ENCODE peak calls at places on chromosomes 12 and 14, in six cellular contexts. L is GM23338; Y is A673; I is foreskin keratinocyte; X is endothelial cell of umbilical vein; W is CD4-positive, CD25-positive, alpha-beta regulatory T cell. B is an unnamed sample.

GRCh38 chr12:39866135-39866534 is 239.7 kb downstream of the SLC2A13 start:
- DNase-seq in L (no peak), Y (no peak), I (no peak), X (no peak), W (no peak), B (no peak)

GRCh38 chr14:43161477-43161876 is 1345.6 kb downstream of the FSCB start:
- DNase-seq in L (no peak), Y (no peak), I (no peak), X (no peak), W (no peak), B (no peak)

GRCh38 chr14:36129181-36129580 is 47.3 kb downstream of the PTCSC3 start:
- DNase-seq in L (peak; percentile 68), Y (no peak), I (peak; percentile 60), X (no peak), W (no peak), B (no peak)

GRCh38 chr14:91586451-91586850 is 76.3 kb upstream of the PPP4R3A start:
- DNase-seq in L (no peak), Y (no peak), I (no peak), X (no peak), W (no peak), B (no peak)

GRCh38 chr14:55271572-55272414 is 572 bp downstream of the FBXO34 start:
- DNase-seq in L (peak; percentile 71), Y (peak; percentile 78), I (peak; percentile 56), X (peak; percentile 79), W (peak; percentile 82), B (peak; percentile 88)

GRCh38 chr12:15700595-15700994 is 88.6 kb downstream of the EPS8 start:
- DNase-seq in L (no peak), Y (peak; percentile 72), I (peak; percentile 82), X (peak; percentile 93), W (peak; percentile 84), B (no peak)

GRCh38 chr14:93059917-93060545 is 55.7 kb downstream of the ITPK1 start:
- DNase-seq in L (peak; percentile 58), Y (no peak), I (no peak), X (no peak), W (peak; percentile 38), B (peak; percentile 68)

GRCh38 chr12:4037747-4038312 is 164.6 kb upstream of the PARP11 start:
- DNase-seq in L (peak; percentile 74), Y (peak; percentile 43), I (peak; percentile 40), X (peak; percentile 39), W (no peak), B (no peak)

GRCh38 chr14:104892517-104893434 is 27.7 kb downstream of the CEP170B start:
- DNase-seq in L (no peak), Y (no peak), I (no peak), X (no peak), W (no peak), B (peak; percentile 73)

GRCh38 chr12:124191024-124191359 is 103.9 kb upstream of the RFLNA start:
- DNase-seq in L (peak; percentile 54), Y (peak; percentile 44), I (no peak), X (peak; percentile 9), W (peak; percentile 37), B (no peak)

GRCh38 chr12:70744133-70744532 is 106.9 kb upstream of the PTPRB start:
- DNase-seq in L (no peak), Y (no peak), I (peak; percentile 96), X (no peak), W (no peak), B (no peak)

GRCh38 chr12:11822071-11822818 is 172.8 kb downstream of the ETV6 start:
- DNase-seq in L (no peak), Y (peak; percentile 87), I (peak; percentile 70), X (peak; percentile 84), W (peak; percentile 16), B (no peak)

GRCh38 chr12:132385375-132385774 is 56.0 kb upstream of the GALNT9 start:
- DNase-seq in L (no peak), Y (no peak), I (no peak), X (no peak), W (no peak), B (peak; percentile 26)

GRCh38 chr12:57733928-57734327 is 4.6 kb downstream of the AGAP2 start:
- DNase-seq in L (no peak), Y (no peak), I (no peak), X (no peak), W (no peak), B (no peak)

GRCh38 chr12:73935817-73936216 is 601.8 kb upstream of the ATXN7L3B start:
- DNase-seq in L (peak; percentile 61), Y (peak; percentile 12), I (peak; percentile 23), X (no peak), W (no peak), B (no peak)

GRCh38 chr12:98601924-98602323 is 8.4 kb downstream of the SLC25A3 start:
- DNase-seq in L (no peak), Y (no peak), I (no peak), X (no peak), W (no peak), B (no peak)

GRCh38 chr14:40058916-40059897 is 627.0 kb upstream of the FBXO33 start:
- DNase-seq in L (no peak), Y (no peak), I (no peak), X (no peak), W (no peak), B (no peak)

GRCh38 chr12:57152408-57153038 is 5.1 kb upstream of the LRP1-AS start:
- DNase-seq in L (no peak), Y (no peak), I (peak; percentile 37), X (no peak), W (no peak), B (no peak)

GRCh38 chr12:26124491-26125450 is at the start of gene BHLHE41:
- DNase-seq in L (peak; percentile 93), Y (peak; percentile 39), I (no peak), X (peak; percentile 23), W (no peak), B (peak; percentile 91)

GRCh38 chr12:109968032-109968420 is 28.1 kb downstream of the GIT2 start:
- DNase-seq in L (no peak), Y (no peak), I (no peak), X (no peak), W (peak; percentile 57), B (no peak)

GRCh38 chr12:54002278-54002914 is 2.4 kb downstream of the HOXC9 start:
- DNase-seq in L (no peak), Y (no peak), I (no peak), X (no peak), W (no peak), B (peak; percentile 72)

GRCh38 chr12:124172646-124173045 is 122.2 kb upstream of the RFLNA start:
- DNase-seq in L (no peak), Y (no peak), I (peak; percentile 85), X (no peak), W (no peak), B (no peak)

GRCh38 chr14:77390188-77390587 is 13.0 kb downstream of the SAMD15 start:
- DNase-seq in L (no peak), Y (no peak), I (no peak), X (no peak), W (no peak), B (no peak)

DNA sequence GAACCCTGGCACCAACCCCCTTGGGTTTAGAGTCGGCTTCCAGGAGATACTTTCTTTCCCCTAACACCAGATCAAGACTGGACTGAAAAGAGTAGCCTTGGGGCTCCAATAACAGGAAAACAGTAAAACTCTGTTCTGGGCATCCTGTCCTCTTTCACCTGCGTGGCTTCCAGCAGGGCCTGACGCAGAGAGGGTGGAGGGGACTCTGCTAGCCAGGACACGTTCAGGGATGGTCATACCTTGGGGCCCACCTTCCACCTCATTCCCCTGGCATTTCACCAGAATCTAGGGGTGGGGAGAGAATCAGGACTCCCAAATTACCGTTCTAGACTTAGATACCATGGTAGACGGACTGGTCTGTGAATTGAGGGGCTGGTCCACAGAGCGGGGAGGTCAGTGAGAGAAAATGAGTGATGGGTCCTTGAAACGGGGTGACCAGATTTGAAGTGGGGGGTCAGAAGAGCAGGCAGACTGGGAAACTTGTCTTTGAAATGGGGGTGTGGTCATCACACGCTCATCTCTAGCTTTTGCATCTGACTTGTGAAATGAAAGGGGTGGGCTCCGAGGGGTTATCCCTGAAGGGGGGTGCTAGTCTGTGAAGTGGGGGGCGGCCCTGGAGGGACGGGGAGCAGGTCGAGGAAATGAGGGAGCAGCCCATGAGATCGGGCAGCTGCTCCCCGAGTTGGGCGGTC is 873 bp downstream of the PXN start:
- DNase-seq in L (peak; percentile 32), Y (no peak), I (peak; percentile 95), X (no peak), W (peak; percentile 28), B (no peak)
- H3K4me1 ChIP-seq in L (peaks cover 35% of the 10 kb centered on the region), Y (peaks cover 28% of the 10 kb centered on the region), I (peaks cover 15% of the 10 kb centered on the region), X (peaks cover 53% of the 10 kb centered on the region), W (peaks cover 55% of the 10 kb centered on the region), B (peaks cover 40% of the 10 kb centered on the region)

DNA sequence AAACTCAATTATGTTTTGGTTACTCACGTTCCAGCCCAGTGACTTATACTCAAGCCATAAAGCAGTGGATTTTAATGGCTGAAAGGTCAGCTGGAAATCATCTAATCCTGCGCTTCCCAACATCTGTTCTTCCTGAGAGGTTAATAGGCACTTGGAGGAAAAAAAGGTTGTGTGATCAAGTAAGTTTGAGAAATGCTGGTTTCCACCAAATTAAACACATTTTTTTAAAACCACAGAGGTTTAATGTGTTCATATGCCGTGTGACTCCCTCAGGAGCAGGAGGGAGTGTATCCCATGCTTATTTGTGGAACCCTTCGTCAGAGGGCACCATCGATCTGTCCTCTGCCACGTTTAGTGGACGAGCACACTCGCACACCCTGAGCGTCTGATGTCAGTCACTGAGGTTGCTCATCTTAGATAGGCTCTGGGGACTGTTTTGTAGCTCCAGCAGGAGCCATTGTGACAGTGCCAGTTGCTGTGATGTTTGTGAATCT is 41.4 kb downstream of the FBXL14 start:
- DNase-seq in L (no peak), Y (no peak), I (no peak), X (no peak), W (no peak), B (no peak)
- H3K27ac ChIP-seq in L (no peak overlapping the region), Y (no peak overlapping the region), I (no peak overlapping the region), X (no peak overlapping the region), W (no peak overlapping the region), B (no peak overlapping the region)

GRCh38 chr12:103827800-103828440 is 13.1 kb downstream of the NT5DC3 start:
- DNase-seq in L (no peak), Y (no peak), I (peak; percentile 78), X (no peak), W (no peak), B (no peak)

GRCh38 chr12:103829092-103829491 is 11.9 kb downstream of the NT5DC3 start:
- DNase-seq in L (no peak), Y (no peak), I (no peak), X (no peak), W (no peak), B (no peak)

GRCh38 chr12:103832048-103832798 is 8.8 kb downstream of the NT5DC3 start:
- DNase-seq in L (no peak), Y (no peak), I (no peak), X (no peak), W (no peak), B (no peak)

GRCh38 chr12:103830730-103831320 is 10.2 kb downstream of the NT5DC3 start:
- DNase-seq in L (no peak), Y (no peak), I (no peak), X (no peak), W (no peak), B (no peak)

GRCh38 chr12:103830025-103830725 is 10.9 kb downstream of the NT5DC3 start:
- DNase-seq in L (no peak), Y (no peak), I (no peak), X (no peak), W (no peak), B (no peak)
- H3K4me1 ChIP-seq in L (no peaks in the 10 kb centered on the region), Y (peaks cover 19% of the 10 kb centered on the region), I (peaks cover 22% of the 10 kb centered on the region), X (no peaks in the 10 kb centered on the region), W (no peaks in the 10 kb centered on the region), B (no peaks in the 10 kb centered on the region)

DNA sequence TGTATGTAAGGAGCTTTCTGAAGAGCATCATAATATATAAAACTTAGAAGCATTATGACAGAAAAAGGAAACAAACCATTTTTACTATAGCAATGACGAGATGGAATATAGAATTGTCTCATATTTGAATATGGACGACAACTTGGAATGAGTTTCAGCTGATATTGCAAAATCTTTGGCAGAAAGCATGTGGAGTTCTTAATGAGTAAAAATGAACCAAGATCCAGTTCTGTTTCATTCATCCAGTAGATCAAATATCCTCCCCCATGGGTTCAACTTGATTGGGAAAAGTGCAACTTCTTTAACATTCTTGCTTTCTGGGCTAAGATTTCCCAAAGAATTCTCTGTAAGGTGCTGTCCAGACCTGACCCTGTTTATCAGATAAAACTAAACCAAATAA is 267.6 kb downstream of the ADAMTS20 start:
- DNase-seq in L (no peak), Y (no peak), I (peak; percentile 50), X (no peak), W (no peak), B (no peak)
- H3K27ac ChIP-seq in L (no peak overlapping the region), Y (no peak overlapping the region), I (peak overlapping the region; percentile 46), X (peak overlapping the region; percentile 62), W (no peak overlapping the region), B (no peak overlapping the region)